ENCODE peak calls at places on chromosomes 13 and 19, in five cellular contexts. K, C, E, Y and I are unnamed samples.

GRCh38 chr13:49669735-49670309 is 21.5 kb downstream of the EBPL start:
- DNase-seq in K (no peak), C (no peak), E (peak), Y (peak), I (no peak)

GRCh38 chr19:29761575-29762225 is 46.6 kb upstream of the C19orf12 start:
- DNase-seq in K (no peak), C (no peak), E (no peak), Y (no peak), I (no peak)

GRCh38 chr13:22092791-22093545 is 422.1 kb downstream of the FGF9 start:
- DNase-seq in K (no peak), C (no peak), E (no peak), Y (no peak), I (no peak)

GRCh38 chr19:13505761-13506549 is at the start of gene CACNA1A:
- DNase-seq in K (no peak), C (no peak), E (peak), Y (peak), I (no peak)

GRCh38 chr19:6056801-6057650 is 53.3 kb downstream of the RFX2 start:
- DNase-seq in K (peak), C (peak), E (no peak), Y (no peak), I (no peak)

GRCh38 chr13:113724780-113725315 is 34.2 kb upstream of the TMEM255B start:
- DNase-seq in K (peak), C (peak), E (peak), Y (peak), I (no peak)

GRCh38 chr13:105994340-105994739 is 541.1 kb downstream of the EFNB2 start:
- DNase-seq in K (no peak), C (no peak), E (no peak), Y (no peak), I (no peak)

GRCh38 chr19:18855647-18856384 is 24.1 kb downstream of the UPF1 start:
- DNase-seq in K (no peak), C (no peak), E (no peak), Y (no peak), I (no peak)

GRCh38 chr19:38838208-38838985 is 6.8 kb upstream of the ECH1 start:
- DNase-seq in K (no peak), C (no peak), E (peak), Y (no peak), I (no peak)

GRCh38 chr13:48892311-48892710 is 83.4 kb upstream of the FNDC3A start:
- DNase-seq in K (no peak), C (no peak), E (no peak), Y (no peak), I (no peak)

GRCh38 chr13:30847697-30848307 is 58.3 kb upstream of the MEDAG start:
- DNase-seq in K (no peak), C (peak), E (no peak), Y (no peak), I (no peak)

GRCh38 chr19:27828781-27829275 is 1384.1 kb downstream of the UQCRFS1 start:
- DNase-seq in K (no peak), C (no peak), E (no peak), Y (no peak), I (no peak)

GRCh38 chr13:67137044-67137735 is 92.9 kb downstream of the PCDH9 start:
- DNase-seq in K (no peak), C (no peak), E (no peak), Y (no peak), I (no peak)

GRCh38 chr13:48194392-48194754 is 38.6 kb upstream of the ITM2B start:
- DNase-seq in K (no peak), C (no peak), E (no peak), Y (no peak), I (no peak)

GRCh38 chr19:6739390-6739883 is at the start of gene TRIP10:
- DNase-seq in K (peak), C (peak), E (peak), Y (peak), I (peak)

GRCh38 chr19:17721821-17722220 is 2.5 kb downstream of the MAP1S start:
- DNase-seq in K (no peak), C (peak), E (no peak), Y (no peak), I (no peak)

GRCh38 chr13:82292334-82292733 is 1589.9 kb downstream of the SLITRK1 start:
- DNase-seq in K (no peak), C (no peak), E (no peak), Y (no peak), I (no peak)

GRCh38 chr13:75850915-75851314 is 214.8 kb downstream of the LMO7 start:
- DNase-seq in K (no peak), C (no peak), E (no peak), Y (no peak), I (no peak)

GRCh38 chr19:7292950-7293794 is 1.0 kb downstream of the INSR start:
- DNase-seq in K (peak), C (peak), E (peak), Y (peak), I (no peak)

GRCh38 chr13:25630327-25630726 is 258.6 kb downstream of the ATP8A2 start:
- DNase-seq in K (no peak), C (no peak), E (no peak), Y (no peak), I (no peak)

GRCh38 chr19:17469371-17470203 is 737 bp upstream of the SLC27A1 start:
- DNase-seq in K (peak), C (peak), E (peak), Y (peak), I (no peak)

GRCh38 chr19:39078436-39079200 is 5.5 kb upstream of the ACP7 start:
- DNase-seq in K (no peak), C (no peak), E (no peak), Y (no peak), I (no peak)

DNA sequence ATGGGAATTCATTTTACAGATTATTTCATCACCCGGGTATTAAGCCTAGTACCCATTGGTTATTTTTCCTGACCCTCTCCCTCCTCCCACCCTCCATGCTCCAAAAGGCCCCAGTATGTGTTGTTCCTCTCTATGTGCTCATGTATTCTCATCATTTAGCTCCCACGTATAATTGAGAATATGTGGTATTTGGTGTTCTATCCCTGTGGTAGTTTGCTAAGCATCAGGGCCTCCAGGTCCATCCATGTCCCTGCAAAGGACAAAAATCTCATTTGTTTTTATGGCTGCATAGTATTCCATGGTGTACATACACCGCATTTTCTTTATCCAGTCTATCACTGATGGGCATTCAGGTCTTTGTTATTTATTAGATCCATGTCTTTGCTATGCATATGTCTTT is 894.1 kb upstream of the MIR17HG start:
- DNase-seq in K (no peak), C (no peak), E (no peak), Y (no peak), I (no peak)
- TF ChIP-seq CTCF in K (no peak), C (no peak), E (no peak), Y (no peak), I (no peak)

GRCh38 chr13:91313103-91313502 is 34.4 kb upstream of the MIR17HG start:
- DNase-seq in K (no peak), C (no peak), E (no peak), Y (peak), I (no peak)
- TF ChIP-seq CTCF in K (no peak), C (peak), E (peak), Y (peak), I (peak)

GRCh38 chr13:40458283-40459031 is 208.0 kb downstream of the FOXO1 start:
- DNase-seq in K (no peak), C (no peak), E (no peak), Y (no peak), I (no peak)
- TF ChIP-seq CTCF in K (no peak), C (no peak), E (no peak), Y (no peak), I (no peak)

DNA sequence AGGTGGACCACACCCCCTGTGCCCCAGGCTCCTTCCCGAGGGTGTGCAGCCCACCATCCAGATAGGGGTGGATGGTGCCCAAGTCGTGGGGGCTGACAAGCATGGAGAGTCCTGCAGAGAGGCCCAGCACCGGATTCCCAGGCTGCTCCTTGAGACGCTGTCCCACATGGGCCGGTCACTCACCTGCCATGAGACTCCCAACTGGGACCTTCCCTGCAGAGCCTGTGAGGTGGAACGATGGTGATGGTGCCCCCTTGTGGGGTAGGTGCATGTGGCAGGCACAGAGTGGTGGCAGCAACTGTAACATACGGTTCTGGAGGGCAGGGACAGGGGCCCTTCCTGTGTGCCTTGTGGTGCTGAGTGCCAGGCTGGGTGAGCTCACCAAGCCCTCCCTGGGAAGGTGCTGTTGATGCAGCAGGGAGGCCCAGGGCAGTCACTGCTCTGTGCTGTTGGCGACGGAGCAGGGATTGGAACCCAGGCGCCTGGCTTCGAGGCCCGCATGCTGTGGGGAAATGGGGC is 33.1 kb downstream of the PPP1R37 start:
- DNase-seq in K (peak), C (no peak), E (peak), Y (peak), I (no peak)
- TF ChIP-seq CTCF in K (no peak), C (peak), E (peak), Y (peak), I (peak)

GRCh38 chr19:2199215-2199614 is 35.5 kb downstream of the DOT1L start:
- DNase-seq in K (no peak), C (no peak), E (peak), Y (no peak), I (no peak)
- TF ChIP-seq CTCF in K (no peak), C (peak), E (peak), Y (no peak), I (no peak)

DNA sequence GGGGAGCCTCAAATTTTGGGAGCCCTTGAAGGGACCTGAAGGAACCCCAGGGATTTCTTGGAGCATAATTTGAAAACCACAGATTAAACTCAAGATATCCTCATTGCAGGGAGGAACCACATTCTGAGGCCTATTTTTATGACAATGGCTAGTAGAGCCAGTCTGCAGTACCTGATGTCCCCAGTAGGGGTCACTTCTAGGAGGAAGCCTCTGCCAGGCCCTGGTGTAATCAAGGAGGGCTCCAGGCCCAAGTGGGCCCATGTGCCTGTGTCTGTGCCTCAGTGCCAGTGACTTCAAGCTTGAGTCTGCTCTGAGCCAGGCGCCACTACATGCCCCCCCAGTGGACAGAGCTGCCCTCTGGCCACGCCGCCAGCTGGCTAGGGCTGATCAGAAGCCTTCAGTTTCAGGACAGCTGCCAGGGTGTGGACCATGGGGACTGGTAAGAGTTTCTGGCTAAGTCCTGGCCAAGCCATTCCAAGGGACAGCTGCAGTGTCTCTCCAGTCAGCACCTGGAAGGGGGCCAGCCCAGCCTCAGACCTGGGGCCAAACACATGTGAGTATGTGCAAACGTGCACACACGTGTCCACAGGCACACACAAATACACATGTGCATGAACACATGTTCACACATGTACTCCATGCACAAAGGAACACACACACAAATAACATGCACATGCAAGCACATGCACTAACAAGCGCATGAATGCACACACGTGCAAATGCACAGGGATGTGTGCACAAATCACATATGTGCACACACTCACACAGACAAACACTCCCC is 20.5 kb upstream of the SLC7A10 start:
- DNase-seq in K (no peak), C (no peak), E (no peak), Y (no peak), I (no peak)
- TF ChIP-seq CTCF in K (no peak), C (no peak), E (peak), Y (no peak), I (peak)

GRCh38 chr19:48608798-48609263 is 2.3 kb downstream of the SPACA4 start:
- DNase-seq in K (no peak), C (no peak), E (peak), Y (peak), I (peak)
- TF ChIP-seq CTCF in K (no peak), C (peak), E (peak), Y (peak), I (peak)

GRCh38 chr13:65985632-65986031 is 1244.5 kb downstream of the PCDH9 start:
- DNase-seq in K (no peak), C (no peak), E (peak), Y (no peak), I (no peak)
- TF ChIP-seq CTCF in K (no peak), C (no peak), E (peak), Y (no peak), I (no peak)

DNA sequence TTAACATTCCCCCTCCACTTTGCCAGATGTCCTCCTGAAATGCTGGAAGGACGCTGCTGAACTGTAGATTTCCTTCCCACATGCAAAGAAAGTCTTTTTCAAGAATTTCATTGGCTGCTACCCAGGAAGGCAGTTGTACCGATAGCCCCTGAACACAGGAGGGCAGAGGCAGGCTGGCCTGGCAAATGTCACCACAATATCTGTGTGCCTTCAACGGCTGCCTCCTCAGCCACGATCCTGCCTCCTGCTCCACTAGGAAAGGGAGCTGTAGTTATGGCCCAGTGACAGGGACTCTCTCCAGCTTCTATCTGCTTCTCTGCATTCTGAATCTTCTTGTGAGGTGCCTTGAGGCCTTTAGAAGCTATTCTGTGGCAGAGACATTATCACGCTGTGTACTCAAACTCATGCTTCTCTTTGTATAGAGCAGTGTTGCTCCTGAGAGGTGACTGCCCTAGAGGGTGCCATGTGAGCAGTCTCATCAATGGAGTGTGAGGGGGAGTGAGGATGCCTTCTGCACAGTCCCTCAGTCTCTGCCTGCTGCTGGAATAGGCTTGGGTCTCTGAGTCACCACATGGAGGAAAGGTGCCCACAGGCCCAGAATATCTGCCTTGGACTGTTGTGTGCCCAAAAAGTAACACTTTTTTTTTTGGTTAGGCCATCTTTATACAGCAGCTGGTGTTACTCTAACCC is 279.8 kb downstream of the DNAJC15 start:
- DNase-seq in K (no peak), C (no peak), E (peak), Y (no peak), I (no peak)
- TF ChIP-seq CTCF in K (no peak), C (peak), E (peak), Y (no peak), I (peak)